ENCODE peak calls at places on chromosomes 13 and 19, in six cellular contexts. B is RWPE1; H is activated T-helper 1 cell treated with anti-CD3 and anti-CD28 coated beads, Interleukin-12 subunit alpha, Interleukin-12 subunit beta, Interleukin-2, Interleukin-4 antibody, amounts not matched to agents 30 ng/mL and 10 ng/mL and 1 ng/mL, durations not matched to agents 14 hours and 24 hours and 36 hours; Q is naive thymus-derived CD8-positive, alpha-beta T cell; K is HT-29; G is EL. C is an unnamed sample.

GRCh38 chr19:41377977-41378707 is 1.8 kb downstream of the TMEM91 start:
- DNase-seq in B (no peak), H (no peak), Q (peak), K (no peak), G (no peak), C (no peak)

GRCh38 chr19:28171983-28172382 is 1041.0 kb downstream of the UQCRFS1 start:
- DNase-seq in B (no peak), H (no peak), Q (no peak), K (no peak), G (no peak), C (no peak)

GRCh38 chr13:50129065-50129922 is 114.0 kb downstream of the KCNRG start:
- DNase-seq in B (no peak), H (peak), Q (no peak), K (no peak), G (no peak), C (no peak)

GRCh38 chr19:48731452-48731851 is 9.0 kb downstream of the RASIP1 start:
- DNase-seq in B (no peak), H (no peak), Q (no peak), K (no peak), G (no peak), C (no peak)

GRCh38 chr19:14116918-14117578 is 514 bp downstream of the PRKACA start:
- DNase-seq in B (no peak), H (no peak), Q (peak), K (no peak), G (no peak), C (no peak)

GRCh38 chr19:8601796-8602195 is 8.7 kb downstream of the ADAMTS10 start:
- DNase-seq in B (no peak), H (no peak), Q (no peak), K (no peak), G (no peak), C (no peak)

GRCh38 chr13:113671066-113672001 is 4.3 kb downstream of the GRK1 start:
- DNase-seq in B (no peak), H (no peak), Q (no peak), K (no peak), G (no peak), C (no peak)

GRCh38 chr19:42276821-42277220 is 7.8 kb downstream of the CIC start:
- DNase-seq in B (no peak), H (no peak), Q (no peak), K (no peak), G (peak), C (no peak)

C was measured in NCI-H1105 treated with DMSO at 0.1 percent for 48 hours.